ENCODE peak calls at places on chromosomes 11 and 22, in eight cellular contexts. V is GM12891; A is iris pigment epithelial cell; Y is stimulated activated CD8-positive, alpha-beta memory T cell treated with anti-CD3 and anti-CD28 coated beads, Interleukin-15, amount 100 ng/mL, for 4 hours; E is NCI-H2081; R is CD4-positive, alpha-beta T cell; Z is fibroblast of the aortic adventitia; W is stimulated activated effector memory CD8-positive, alpha-beta T cell treated with anti-CD3 and anti-CD28 coated beads, Interleukin-12 subunit alpha, Interleukin-12 subunit beta, amount 100 ng/mL, for 72 hours. X is an unnamed sample.

GRCh38 chr11:119066481-119066880 is 1.1 kb upstream of the VPS11 start:
- DNase-seq in V (no peak), W (no peak), Y (no peak), E (no peak), A (no peak), Z (no peak), R (no peak), X (no peak)

GRCh38 chr11:122150484-122151124 is 34.6 kb upstream of the BLID start:
- DNase-seq in E (no peak), R (no peak), W (no peak), V (no peak), Y (no peak), A (no peak), Z (no peak), X (no peak)

GRCh38 chr11:37504925-37505324 is 906.9 kb upstream of the RAG2 start:
- DNase-seq in Z (peak; percentile 96), Y (no peak), R (no peak), E (no peak), A (peak; percentile 92), V (no peak), W (no peak), X (no peak)

GRCh38 chr11:73244589-73245240 is 26.6 kb downstream of the P2RY2 start:
- DNase-seq in E (no peak), Y (no peak), R (no peak), Z (no peak), A (no peak), V (no peak), W (no peak), X (no peak)

GRCh38 chr11:35376613-35377012 is 42.7 kb downstream of the SLC1A2 start:
- DNase-seq in Y (no peak), E (no peak), Z (peak; percentile 33), V (no peak), W (no peak), R (no peak), A (no peak), X (no peak)

GRCh38 chr11:73752216-73752867 is 8.5 kb downstream of the RAB6A start:
- DNase-seq in W (no peak), R (no peak), A (peak; percentile 63), V (no peak), E (no peak), Z (no peak), Y (no peak), X (no peak)

GRCh38 chr22:19871845-19872778 is 17.4 kb upstream of the GNB1L start:
- DNase-seq in R (no peak), V (no peak), Z (no peak), W (no peak), A (no peak), E (no peak), Y (no peak), X (no peak)

GRCh38 chr11:116055064-116055463 is 550.8 kb upstream of the CADM1 start:
- DNase-seq in A (no peak), W (no peak), Y (no peak), V (no peak), E (no peak), R (no peak), Z (no peak), X (no peak)

GRCh38 chr11:73393011-73393380 is 16.8 kb downstream of the RELT start:
- DNase-seq in A (peak; percentile 16), Z (no peak), W (no peak), Y (no peak), R (no peak), E (no peak), V (no peak), X (no peak)

GRCh38 chr22:47203554-47203991 is 441.1 kb downstream of the TBC1D22A start:
- DNase-seq in E (no peak), V (no peak), Z (no peak), R (no peak), Y (no peak), A (no peak), W (no peak), X (no peak)

GRCh38 chr11:2772544-2773031 is 72.8 kb upstream of the KCNQ1OT1 start:
- DNase-seq in Y (no peak), A (peak; percentile 49), Z (no peak), V (no peak), W (no peak), R (no peak), E (no peak), X (no peak)

GRCh38 chr11:12540075-12540685 is 134.0 kb upstream of the TEAD1 start:
- DNase-seq in Z (peak; percentile 56), V (no peak), R (no peak), Y (no peak), E (no peak), W (no peak), A (peak; percentile 59), X (no peak)

GRCh38 chr11:15471709-15472404 is 357.1 kb downstream of the INSC start:
- DNase-seq in V (no peak), A (no peak), Y (no peak), R (no peak), Z (no peak), E (no peak), W (no peak), X (no peak)

GRCh38 chr11:45266693-45267451 is 19.3 kb downstream of the SYT13 start:
- DNase-seq in V (no peak), E (no peak), Z (no peak), R (no peak), A (no peak), Y (no peak), W (peak; percentile 14), X (no peak)

GRCh38 chr11:10325398-10326079 is 20.7 kb downstream of the ADM start:
- DNase-seq in A (peak; percentile 93), V (no peak), W (no peak), R (no peak), Z (peak; percentile 97), Y (no peak), E (no peak), X (no peak)

GRCh38 chr11:64546176-64546575 is 44.8 kb upstream of the SLC22A12 start:
- DNase-seq in Y (no peak), E (no peak), A (no peak), W (no peak), R (no peak), Z (no peak), V (no peak), X (no peak)

GRCh38 chr11:75615709-75616108 is 53.1 kb downstream of the MAP6 start:
- DNase-seq in Z (no peak), V (no peak), R (no peak), W (no peak), A (no peak), E (no peak), Y (no peak), X (no peak)

GRCh38 chr11:62546937-62547625 is 475 bp upstream of the AHNAK start:
- DNase-seq in E (no peak), Y (no peak), W (no peak), Z (peak; percentile 37), A (peak; percentile 71), V (no peak), R (no peak), X (no peak)

GRCh38 chr22:39309881-39310714 is 9.3 kb downstream of the RPL3 start:
- DNase-seq in Z (peak; percentile 33), E (no peak), Y (no peak), W (no peak), R (no peak), A (peak; percentile 63), V (no peak), X (no peak)

GRCh38 chr11:79393362-79394043 is 47.3 kb downstream of the TENM4 start:
- DNase-seq in V (no peak), A (no peak), Y (no peak), R (no peak), Z (no peak), W (no peak), E (peak; percentile 34), X (peak; percentile 31)

GRCh38 chr11:79466411-79466810 is 25.6 kb upstream of the TENM4 start:
- DNase-seq in R (no peak), W (no peak), V (no peak), Y (no peak), A (peak; percentile 79), Z (peak; percentile 64), E (no peak), X (no peak)

GRCh38 chr11:3177931-3178330 is 12.8 kb upstream of the OSBPL5 start:
- DNase-seq in R (no peak), E (no peak), Y (no peak), Z (no peak), A (peak; percentile 60), V (no peak), W (no peak), X (no peak)

GRCh38 chr11:85750646-85751045 is 60.3 kb downstream of the SYTL2 start:
- DNase-seq in W (no peak), Y (no peak), E (no peak), Z (no peak), V (no peak), A (no peak), R (no peak), X (no peak)

GRCh38 chr11:45922425-45923082 is at the start of gene LARGE2:
- DNase-seq in W (no peak), Y (no peak), A (no peak), E (peak; percentile 80), R (no peak), V (peak; percentile 27), Z (no peak), X (peak; percentile 59)

GRCh38 chr22:37638351-37639069 is 959 bp upstream of the SH3BP1 start:
- DNase-seq in V (no peak), Z (no peak), A (no peak), Y (no peak), W (no peak), E (no peak), R (no peak), X (no peak)

GRCh38 chr11:114439229-114440120 is at the start of gene REXO2:
- DNase-seq in Y (peak; percentile 88), V (peak; percentile 83), E (peak; percentile 96), R (peak; percentile 89), Z (peak; percentile 93), A (peak; percentile 97), W (peak; percentile 84), X (peak; percentile 91)

GRCh38 chr22:44328326-44328725 is 15.6 kb upstream of the SHISAL1 start:
- DNase-seq in W (no peak), E (no peak), Z (no peak), V (no peak), A (no peak), R (no peak), Y (no peak), X (no peak)

GRCh38 chr11:31807791-31808074 is 3.4 kb downstream of the PAX6 start:
- DNase-seq in R (no peak), A (no peak), W (no peak), V (no peak), Y (no peak), Z (no peak), E (no peak), X (no peak)

GRCh38 chr11:121231576-121232278 is 60.8 kb upstream of the SC5D start:
- DNase-seq in A (no peak), Z (no peak), R (no peak), E (no peak), Y (no peak), W (no peak), V (no peak), X (no peak)

GRCh38 chr11:61069427-61069826 is 32.9 kb upstream of the CD5 start:
- DNase-seq in Z (no peak), E (no peak), V (no peak), W (no peak), R (no peak), Y (no peak), A (no peak), X (no peak)

GRCh38 chr11:96313163-96313562 is 29.8 kb downstream of the MAML2 start:
- DNase-seq in Y (no peak), Z (no peak), V (no peak), R (no peak), A (no peak), E (no peak), W (no peak), X (no peak)

GRCh38 chr11:114346709-114347141 is 50.5 kb downstream of the NNMT start:
- DNase-seq in W (no peak), E (no peak), A (no peak), Y (no peak), V (no peak), Z (no peak), R (no peak), X (no peak)

GRCh38 chr22:37568448-37569008 is 8.2 kb downstream of the CDC42EP1 start:
- DNase-seq in Z (no peak), W (no peak), E (no peak), Y (no peak), R (no peak), V (no peak), A (no peak), X (no peak)

GRCh38 chr11:3165152-3165705 is at the start of gene OSBPL5:
- DNase-seq in R (no peak), A (peak; percentile 68), Z (peak; percentile 51), Y (peak; percentile 23), E (no peak), W (peak; percentile 40), V (peak; percentile 35), X (no peak)

X was measured in NCI-H2171.